ENCODE peak calls at places on chromosomes 11 and 22, in seven cellular contexts. F, I, J, T, Y, P and M are unnamed samples.

GRCh38 chr11:112298535-112298934 is 37.9 kb upstream of the PLET1 start:
- DNase-seq in Y (no peak), T (no peak), P (no peak), F (no peak), J (no peak), I (no peak), M (no peak)

GRCh38 chr11:4680341-4680740 is 17.3 kb downstream of the OR51E2 start:
- DNase-seq in P (no peak), F (no peak), I (no peak), T (no peak), J (no peak), Y (no peak), M (no peak)

GRCh38 chr11:33753304-33753703 is 17.1 kb upstream of the CD59 start:
- DNase-seq in Y (no peak), T (no peak), J (no peak), I (no peak), F (no peak), P (no peak), M (no peak)

GRCh38 chr11:78069465-78069864 is 5.8 kb downstream of the THRSP start:
- DNase-seq in Y (no peak), I (no peak), P (no peak), F (no peak), T (no peak), J (no peak), M (peak)

GRCh38 chr11:83706581-83706980 is 420.4 kb upstream of the CCDC90B start:
- DNase-seq in T (no peak), I (no peak), F (no peak), P (no peak), Y (no peak), J (no peak), M (no peak)

GRCh38 chr22:40414838-40415505 is 44.6 kb downstream of the SGSM3 start:
- DNase-seq in Y (no peak), I (no peak), J (no peak), P (no peak), T (no peak), F (no peak), M (no peak)

GRCh38 chr11:33449798-33450197 is 192.6 kb downstream of the HIPK3 start:
- DNase-seq in J (no peak), Y (no peak), P (no peak), F (no peak), I (no peak), T (no peak), M (no peak)

GRCh38 chr22:22887621-22888503 is at the start of gene IGLL5:
- DNase-seq in Y (no peak), F (no peak), J (no peak), T (no peak), P (peak), I (no peak), M (no peak)

GRCh38 chr11:117825538-117826359 is 1.2 kb upstream of the FXYD2 start:
- DNase-seq in T (no peak), Y (no peak), J (no peak), F (no peak), P (peak), I (no peak), M (no peak)

GRCh38 chr11:67275606-67276409 is 9.5 kb downstream of the GRK2 start:
- DNase-seq in F (no peak), Y (no peak), P (peak), I (no peak), T (no peak), J (no peak), M (no peak)

GRCh38 chr22:33242078-33242477 is 183.9 kb upstream of the SYN3 start:
- DNase-seq in F (no peak), P (no peak), I (no peak), J (no peak), Y (no peak), T (no peak), M (no peak)

GRCh38 chr11:61911124-61911700 is 6.2 kb downstream of the RAB3IL1 start:
- DNase-seq in P (no peak), Y (no peak), J (no peak), T (no peak), F (no peak), I (no peak), M (no peak)

GRCh38 chr11:116033931-116034553 is 529.8 kb upstream of the CADM1 start:
- DNase-seq in J (no peak), Y (no peak), I (no peak), T (no peak), P (no peak), F (no peak), M (no peak)

GRCh38 chr11:18522388-18522787 is 4.4 kb downstream of the TSG101 start:
- DNase-seq in P (no peak), J (no peak), Y (no peak), T (no peak), I (no peak), F (no peak), M (no peak)

GRCh38 chr11:16784671-16785070 is 46.2 kb downstream of the C11orf58 start:
- DNase-seq in I (no peak), J (no peak), F (no peak), Y (no peak), P (no peak), T (no peak), M (no peak)